ENCODE peak calls at places on chromosomes 6 and 20, in nine cellular contexts. One of them, this sample, is unnamed.

GRCh38 chr6:168905451-168906090 is 348.1 kb downstream of the THBS2 start:
- DNase-seq in IMR-90: no peak
- DNase-seq in endothelial cell of umbilical vein: no peak
- DNase-seq in AG09309: no peak
- DNase-seq in nephron progenitor cell: no peak
- DNase-seq in WTC11: no peak
- DNase-seq in CD14-positive monocyte: no peak
- DNase-seq in suprapubic skin: no peak
- DNase-seq in activated B cell treated with CpG ODN at 0.5 μM for 24 hours: no peak
- DNase-seq in this sample: no peak

GRCh38 chr6:25022140-25022553 is 86.4 kb upstream of the RIPOR2 start:
- DNase-seq in AG09309: no peak
- DNase-seq in activated B cell treated with CpG ODN at 0.5 μM for 24 hours: no peak
- DNase-seq in CD14-positive monocyte: no peak
- DNase-seq in endothelial cell of umbilical vein: no peak
- DNase-seq in suprapubic skin: no peak
- DNase-seq in WTC11: no peak
- DNase-seq in IMR-90: peak
- DNase-seq in nephron progenitor cell: no peak
- DNase-seq in this sample: peak

GRCh38 chr6:2863901-2864300 is 22.2 kb upstream of the SERPINB1 start:
- DNase-seq in CD14-positive monocyte: no peak
- DNase-seq in IMR-90: no peak
- DNase-seq in WTC11: no peak
- DNase-seq in endothelial cell of umbilical vein: no peak
- DNase-seq in suprapubic skin: no peak
- DNase-seq in activated B cell treated with CpG ODN at 0.5 μM for 24 hours: no peak
- DNase-seq in nephron progenitor cell: no peak
- DNase-seq in AG09309: no peak
- DNase-seq in this sample: no peak

GRCh38 chr6:4752068-4752467 is 24.1 kb upstream of the CDYL start:
- DNase-seq in nephron progenitor cell: no peak
- DNase-seq in activated B cell treated with CpG ODN at 0.5 μM for 24 hours: no peak
- DNase-seq in IMR-90: no peak
- DNase-seq in CD14-positive monocyte: no peak
- DNase-seq in AG09309: no peak
- DNase-seq in suprapubic skin: no peak
- DNase-seq in WTC11: no peak
- DNase-seq in endothelial cell of umbilical vein: no peak
- DNase-seq in this sample: no peak

GRCh38 chr6:53718597-53719460 is 53.3 kb upstream of the KLHL31 start:
- DNase-seq in WTC11: no peak
- DNase-seq in suprapubic skin: no peak
- DNase-seq in endothelial cell of umbilical vein: peak
- DNase-seq in IMR-90: peak
- DNase-seq in nephron progenitor cell: peak
- DNase-seq in CD14-positive monocyte: no peak
- DNase-seq in AG09309: peak
- DNase-seq in activated B cell treated with CpG ODN at 0.5 μM for 24 hours: no peak
- DNase-seq in this sample: peak

GRCh38 chr6:132813173-132813856 is 1.1 kb upstream of the RPS12 start:
- DNase-seq in suprapubic skin: no peak
- DNase-seq in activated B cell treated with CpG ODN at 0.5 μM for 24 hours: peak
- DNase-seq in nephron progenitor cell: peak
- DNase-seq in AG09309: no peak
- DNase-seq in endothelial cell of umbilical vein: peak
- DNase-seq in WTC11: peak
- DNase-seq in IMR-90: no peak
- DNase-seq in CD14-positive monocyte: peak
- DNase-seq in this sample: no peak

GRCh38 chr6:12228447-12229146 is 61.6 kb upstream of the EDN1 start:
- DNase-seq in endothelial cell of umbilical vein: no peak
- DNase-seq in nephron progenitor cell: no peak
- DNase-seq in WTC11: no peak
- DNase-seq in AG09309: no peak
- DNase-seq in suprapubic skin: no peak
- DNase-seq in CD14-positive monocyte: no peak
- DNase-seq in activated B cell treated with CpG ODN at 0.5 μM for 24 hours: no peak
- DNase-seq in IMR-90: no peak
- DNase-seq in this sample: no peak

GRCh38 chr20:61649105-61649878 is 397.2 kb downstream of the CDH4 start:
- DNase-seq in AG09309: no peak
- DNase-seq in CD14-positive monocyte: no peak
- DNase-seq in activated B cell treated with CpG ODN at 0.5 μM for 24 hours: no peak
- DNase-seq in endothelial cell of umbilical vein: no peak
- DNase-seq in nephron progenitor cell: no peak
- DNase-seq in suprapubic skin: no peak
- DNase-seq in IMR-90: no peak
- DNase-seq in WTC11: no peak
- DNase-seq in this sample: no peak

GRCh38 chr6:154243793-154244768 is 112.5 kb downstream of the IPCEF1 start:
- DNase-seq in endothelial cell of umbilical vein: no peak
- DNase-seq in IMR-90: no peak
- DNase-seq in AG09309: no peak
- DNase-seq in suprapubic skin: no peak
- DNase-seq in WTC11: no peak
- DNase-seq in nephron progenitor cell: no peak
- DNase-seq in CD14-positive monocyte: no peak
- DNase-seq in activated B cell treated with CpG ODN at 0.5 μM for 24 hours: no peak
- DNase-seq in this sample: no peak

GRCh38 chr20:1503564-1504227 is 12.5 kb upstream of the SIRPB2 start:
- DNase-seq in nephron progenitor cell: peak
- DNase-seq in CD14-positive monocyte: peak
- DNase-seq in IMR-90: peak
- DNase-seq in AG09309: peak
- DNase-seq in suprapubic skin: no peak
- DNase-seq in WTC11: peak
- DNase-seq in activated B cell treated with CpG ODN at 0.5 μM for 24 hours: peak
- DNase-seq in endothelial cell of umbilical vein: peak
- DNase-seq in this sample: peak

GRCh38 chr6:31394381-31394780 is 9.0 kb upstream of the MICA start:
- DNase-seq in IMR-90: no peak
- DNase-seq in nephron progenitor cell: no peak
- DNase-seq in AG09309: no peak
- DNase-seq in activated B cell treated with CpG ODN at 0.5 μM for 24 hours: no peak
- DNase-seq in WTC11: no peak
- DNase-seq in endothelial cell of umbilical vein: no peak
- DNase-seq in CD14-positive monocyte: no peak
- DNase-seq in suprapubic skin: no peak
- DNase-seq in this sample: no peak

GRCh38 chr6:31393932-31394331 is 9.5 kb upstream of the MICA start:
- DNase-seq in CD14-positive monocyte: no peak
- DNase-seq in endothelial cell of umbilical vein: no peak
- DNase-seq in AG09309: no peak
- DNase-seq in IMR-90: peak
- DNase-seq in WTC11: no peak
- DNase-seq in activated B cell treated with CpG ODN at 0.5 μM for 24 hours: no peak
- DNase-seq in suprapubic skin: no peak
- DNase-seq in nephron progenitor cell: no peak
- DNase-seq in this sample: no peak

GRCh38 chr6:31395832-31396231 is 7.6 kb upstream of the MICA start:
- DNase-seq in CD14-positive monocyte: no peak
- DNase-seq in WTC11: no peak
- DNase-seq in suprapubic skin: no peak
- DNase-seq in activated B cell treated with CpG ODN at 0.5 μM for 24 hours: no peak
- DNase-seq in AG09309: no peak
- DNase-seq in IMR-90: no peak
- DNase-seq in endothelial cell of umbilical vein: no peak
- DNase-seq in nephron progenitor cell: no peak
- DNase-seq in this sample: no peak

GRCh38 chr6:31397901-31398300 is 5.5 kb upstream of the MICA start:
- DNase-seq in WTC11: no peak
- DNase-seq in IMR-90: no peak
- DNase-seq in nephron progenitor cell: no peak
- DNase-seq in endothelial cell of umbilical vein: no peak
- DNase-seq in activated B cell treated with CpG ODN at 0.5 μM for 24 hours: no peak
- DNase-seq in AG09309: no peak
- DNase-seq in suprapubic skin: no peak
- DNase-seq in CD14-positive monocyte: no peak
- DNase-seq in this sample: no peak

GRCh38 chr6:31396422-31397152 is 6.8 kb upstream of the MICA start:
- DNase-seq in suprapubic skin: peak
- DNase-seq in AG09309: no peak
- DNase-seq in nephron progenitor cell: peak
- DNase-seq in endothelial cell of umbilical vein: peak
- DNase-seq in IMR-90: peak
- DNase-seq in CD14-positive monocyte: peak
- DNase-seq in activated B cell treated with CpG ODN at 0.5 μM for 24 hours: peak
- DNase-seq in WTC11: peak
- DNase-seq in this sample: peak
- TF ChIP-seq CTCF in suprapubic skin: peak
- TF ChIP-seq CTCF in AG09309: peak
- TF ChIP-seq CTCF in nephron progenitor cell: peak
- TF ChIP-seq CTCF in endothelial cell of umbilical vein: peak
- TF ChIP-seq CTCF in IMR-90: peak
- TF ChIP-seq CTCF in CD14-positive monocyte: peak
- TF ChIP-seq CTCF in activated B cell treated with CpG ODN at 0.5 μM for 24 hours: no peak
- TF ChIP-seq CTCF in WTC11: peak
- TF ChIP-seq CTCF in this sample: peak

GRCh38 chr6:114157848-114158247 is 185.0 kb downstream of the HS3ST5 start:
- DNase-seq in WTC11: no peak
- DNase-seq in endothelial cell of umbilical vein: no peak
- DNase-seq in suprapubic skin: no peak
- DNase-seq in nephron progenitor cell: no peak
- DNase-seq in AG09309: no peak
- DNase-seq in IMR-90: no peak
- DNase-seq in activated B cell treated with CpG ODN at 0.5 μM for 24 hours: no peak
- DNase-seq in CD14-positive monocyte: no peak
- DNase-seq in this sample: no peak
- TF ChIP-seq CTCF in WTC11: no peak
- TF ChIP-seq CTCF in endothelial cell of umbilical vein: no peak
- TF ChIP-seq CTCF in suprapubic skin: no peak
- TF ChIP-seq CTCF in nephron progenitor cell: no peak
- TF ChIP-seq CTCF in AG09309: no peak
- TF ChIP-seq CTCF in IMR-90: no peak
- TF ChIP-seq CTCF in activated B cell treated with CpG ODN at 0.5 μM for 24 hours: no peak
- TF ChIP-seq CTCF in CD14-positive monocyte: no peak
- TF ChIP-seq CTCF in this sample: no peak

DNA sequence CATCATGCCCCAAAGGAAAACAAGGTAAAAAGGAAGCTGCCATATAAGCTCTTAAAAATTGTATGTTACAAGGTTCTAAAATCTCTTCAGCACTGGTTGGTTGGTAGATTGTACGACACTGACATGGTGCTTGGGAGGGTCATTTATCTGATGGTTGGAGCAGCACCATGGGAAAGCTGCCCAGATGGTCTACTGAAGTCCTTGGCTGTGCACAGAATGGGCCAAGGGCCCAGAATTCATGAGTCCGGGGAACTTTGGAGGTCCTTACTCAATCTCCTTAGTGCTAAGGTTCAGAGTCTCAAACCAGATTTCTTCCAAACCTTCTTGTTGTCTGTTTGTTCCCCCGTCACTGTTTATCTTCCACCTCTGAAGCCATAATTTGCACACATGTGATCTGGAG is 314.4 kb downstream of the ESR1 start:
- DNase-seq in AG09309: no peak
- DNase-seq in activated B cell treated with CpG ODN at 0.5 μM for 24 hours: no peak
- DNase-seq in WTC11: no peak
- DNase-seq in endothelial cell of umbilical vein: no peak
- DNase-seq in IMR-90: no peak
- DNase-seq in CD14-positive monocyte: no peak
- DNase-seq in suprapubic skin: no peak
- DNase-seq in nephron progenitor cell: no peak
- DNase-seq in this sample: no peak
- TF ChIP-seq CTCF in AG09309: no peak
- TF ChIP-seq CTCF in activated B cell treated with CpG ODN at 0.5 μM for 24 hours: no peak
- TF ChIP-seq CTCF in WTC11: no peak
- TF ChIP-seq CTCF in endothelial cell of umbilical vein: no peak
- TF ChIP-seq CTCF in IMR-90: no peak
- TF ChIP-seq CTCF in CD14-positive monocyte: no peak
- TF ChIP-seq CTCF in suprapubic skin: no peak
- TF ChIP-seq CTCF in nephron progenitor cell: no peak
- TF ChIP-seq CTCF in this sample: no peak

DNA sequence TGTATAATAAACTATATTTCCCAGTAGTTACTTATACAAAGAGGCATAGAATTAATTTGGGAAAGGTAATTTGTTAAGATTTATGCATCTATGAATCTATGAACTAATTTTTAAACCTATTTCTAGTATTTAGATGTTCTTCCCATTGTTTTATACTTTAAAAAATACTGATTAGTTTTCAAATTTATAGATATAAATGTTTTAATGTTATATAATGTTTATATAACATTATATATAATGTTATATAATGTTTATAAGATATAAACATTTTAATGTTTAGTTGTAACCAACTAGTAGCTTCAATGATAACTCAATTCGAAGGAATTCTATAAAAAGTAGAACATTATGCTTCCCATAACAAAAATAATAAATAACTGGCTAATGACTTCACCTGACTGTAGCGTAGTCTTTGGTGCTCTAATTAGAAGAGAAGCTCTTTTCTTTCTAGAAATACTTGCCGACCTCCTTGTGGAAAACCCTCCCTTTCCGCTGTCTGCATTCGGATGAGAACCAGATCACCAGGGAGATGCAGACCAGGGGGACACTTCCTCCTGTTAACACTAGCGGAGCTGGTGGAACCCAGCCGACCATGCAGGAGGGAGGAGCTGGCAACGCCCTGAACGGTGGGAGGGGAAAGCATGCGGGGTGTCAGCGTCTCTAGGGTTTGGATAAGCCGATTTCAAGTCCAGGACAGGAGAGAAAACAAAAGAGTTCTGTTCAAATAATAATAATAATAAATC is 158.4 kb downstream of the OR2B2 start:
- DNase-seq in AG09309: peak
- DNase-seq in WTC11: peak
- DNase-seq in IMR-90: peak
- DNase-seq in nephron progenitor cell: peak
- DNase-seq in activated B cell treated with CpG ODN at 0.5 μM for 24 hours: peak
- DNase-seq in suprapubic skin: no peak
- DNase-seq in CD14-positive monocyte: no peak
- DNase-seq in endothelial cell of umbilical vein: peak
- DNase-seq in this sample: no peak
- TF ChIP-seq CTCF in AG09309: peak
- TF ChIP-seq CTCF in WTC11: no peak
- TF ChIP-seq CTCF in IMR-90: no peak
- TF ChIP-seq CTCF in nephron progenitor cell: peak
- TF ChIP-seq CTCF in activated B cell treated with CpG ODN at 0.5 μM for 24 hours: no peak
- TF ChIP-seq CTCF in suprapubic skin: no peak
- TF ChIP-seq CTCF in CD14-positive monocyte: no peak
- TF ChIP-seq CTCF in endothelial cell of umbilical vein: no peak
- TF ChIP-seq CTCF in this sample: no peak